ENCODE peak calls at places on chromosomes 4 and X, in eight cellular contexts. One of them, this sample, is unnamed.

GRCh38 chr4:5912614-5913019 is 19.7 kb upstream of the CRMP1 start:
- DNase-seq in lower leg skin: peak; percentile 31
- DNase-seq in GM12891: no peak
- DNase-seq in sigmoid colon: no peak
- DNase-seq in right lobe of liver: no peak
- DNase-seq in A549: no peak
- DNase-seq in GM12892: no peak
- DNase-seq in erythroblast: no peak
- DNase-seq in this sample: no peak

GRCh38 chr4:53717064-53717549 is 125.8 kb upstream of the LNX1 start:
- DNase-seq in GM12892: no peak
- DNase-seq in erythroblast: no peak
- DNase-seq in right lobe of liver: no peak
- DNase-seq in GM12891: no peak
- DNase-seq in lower leg skin: no peak
- DNase-seq in A549: no peak
- DNase-seq in sigmoid colon: no peak
- DNase-seq in this sample: no peak

GRCh38 chrX:55710701-55711100 is 6.8 kb upstream of the RRAGB start:
- DNase-seq in GM12891: no peak
- DNase-seq in right lobe of liver: no peak
- DNase-seq in lower leg skin: no peak
- DNase-seq in erythroblast: no peak
- DNase-seq in GM12892: no peak
- DNase-seq in A549: no peak
- DNase-seq in sigmoid colon: no peak
- DNase-seq in this sample: no peak

GRCh38 chrX:47481160-47481559 is 1.9 kb downstream of the ZNF41 start:
- DNase-seq in A549: no peak
- DNase-seq in erythroblast: no peak
- DNase-seq in GM12892: no peak
- DNase-seq in sigmoid colon: peak; percentile 35
- DNase-seq in right lobe of liver: no peak
- DNase-seq in lower leg skin: no peak
- DNase-seq in GM12891: no peak
- DNase-seq in this sample: no peak

GRCh38 chrX:42119076-42119475 is 195.7 kb upstream of the CASK start:
- DNase-seq in GM12892: no peak
- DNase-seq in sigmoid colon: no peak
- DNase-seq in lower leg skin: no peak
- DNase-seq in erythroblast: no peak
- DNase-seq in right lobe of liver: no peak
- DNase-seq in GM12891: no peak
- DNase-seq in A549: peak; percentile 25
- DNase-seq in this sample: no peak

GRCh38 chr4:139515531-139515958 is 40.5 kb downstream of the SETD7 start:
- DNase-seq in lower leg skin: no peak
- DNase-seq in GM12892: no peak
- DNase-seq in A549: no peak
- DNase-seq in erythroblast: no peak
- DNase-seq in GM12891: no peak
- DNase-seq in right lobe of liver: no peak
- DNase-seq in sigmoid colon: no peak
- DNase-seq in this sample: no peak

GRCh38 chr4:121199742-121200561 is 35.8 kb upstream of the TNIP3 start:
- DNase-seq in GM12892: no peak
- DNase-seq in sigmoid colon: no peak
- DNase-seq in GM12891: no peak
- DNase-seq in erythroblast: no peak
- DNase-seq in lower leg skin: no peak
- DNase-seq in right lobe of liver: no peak
- DNase-seq in A549: no peak
- DNase-seq in this sample: no peak

GRCh38 chr4:52111995-52112394 is 60.9 kb downstream of the SPATA18 start:
- DNase-seq in A549: no peak
- DNase-seq in sigmoid colon: no peak
- DNase-seq in lower leg skin: no peak
- DNase-seq in right lobe of liver: no peak
- DNase-seq in erythroblast: no peak
- DNase-seq in GM12891: no peak
- DNase-seq in GM12892: no peak
- DNase-seq in this sample: no peak

GRCh38 chr4:113411496-113411938 is 350.0 kb downstream of the CAMK2D start:
- DNase-seq in GM12892: no peak
- DNase-seq in right lobe of liver: peak; percentile 49
- DNase-seq in lower leg skin: no peak
- DNase-seq in erythroblast: no peak
- DNase-seq in GM12891: no peak
- DNase-seq in sigmoid colon: no peak
- DNase-seq in A549: no peak
- DNase-seq in this sample: no peak

GRCh38 chr4:28225005-28225404 is 1364.4 kb downstream of the STIM2 start:
- DNase-seq in GM12891: no peak
- DNase-seq in right lobe of liver: peak; percentile 51
- DNase-seq in GM12892: no peak
- DNase-seq in A549: peak; percentile 3
- DNase-seq in lower leg skin: no peak
- DNase-seq in sigmoid colon: no peak
- DNase-seq in erythroblast: no peak
- DNase-seq in this sample: no peak

GRCh38 chr4:143721317-143721716 is 20.8 kb upstream of the FREM3 start:
- DNase-seq in erythroblast: no peak
- DNase-seq in right lobe of liver: no peak
- DNase-seq in lower leg skin: no peak
- DNase-seq in GM12891: no peak
- DNase-seq in GM12892: no peak
- DNase-seq in A549: no peak
- DNase-seq in sigmoid colon: no peak
- DNase-seq in this sample: no peak

GRCh38 chrX:7242613-7243012 is 94.7 kb upstream of the PUDP start:
- DNase-seq in A549: no peak
- DNase-seq in erythroblast: no peak
- DNase-seq in right lobe of liver: no peak
- DNase-seq in sigmoid colon: no peak
- DNase-seq in lower leg skin: no peak
- DNase-seq in GM12892: no peak
- DNase-seq in GM12891: peak; percentile 15
- DNase-seq in this sample: no peak

GRCh38 chr4:101205878-101206277 is 141.4 kb downstream of the PPP3CA start:
- DNase-seq in right lobe of liver: no peak
- DNase-seq in sigmoid colon: no peak
- DNase-seq in GM12892: no peak
- DNase-seq in erythroblast: peak; percentile 15
- DNase-seq in lower leg skin: no peak
- DNase-seq in GM12891: no peak
- DNase-seq in A549: no peak
- DNase-seq in this sample: no peak

DNA sequence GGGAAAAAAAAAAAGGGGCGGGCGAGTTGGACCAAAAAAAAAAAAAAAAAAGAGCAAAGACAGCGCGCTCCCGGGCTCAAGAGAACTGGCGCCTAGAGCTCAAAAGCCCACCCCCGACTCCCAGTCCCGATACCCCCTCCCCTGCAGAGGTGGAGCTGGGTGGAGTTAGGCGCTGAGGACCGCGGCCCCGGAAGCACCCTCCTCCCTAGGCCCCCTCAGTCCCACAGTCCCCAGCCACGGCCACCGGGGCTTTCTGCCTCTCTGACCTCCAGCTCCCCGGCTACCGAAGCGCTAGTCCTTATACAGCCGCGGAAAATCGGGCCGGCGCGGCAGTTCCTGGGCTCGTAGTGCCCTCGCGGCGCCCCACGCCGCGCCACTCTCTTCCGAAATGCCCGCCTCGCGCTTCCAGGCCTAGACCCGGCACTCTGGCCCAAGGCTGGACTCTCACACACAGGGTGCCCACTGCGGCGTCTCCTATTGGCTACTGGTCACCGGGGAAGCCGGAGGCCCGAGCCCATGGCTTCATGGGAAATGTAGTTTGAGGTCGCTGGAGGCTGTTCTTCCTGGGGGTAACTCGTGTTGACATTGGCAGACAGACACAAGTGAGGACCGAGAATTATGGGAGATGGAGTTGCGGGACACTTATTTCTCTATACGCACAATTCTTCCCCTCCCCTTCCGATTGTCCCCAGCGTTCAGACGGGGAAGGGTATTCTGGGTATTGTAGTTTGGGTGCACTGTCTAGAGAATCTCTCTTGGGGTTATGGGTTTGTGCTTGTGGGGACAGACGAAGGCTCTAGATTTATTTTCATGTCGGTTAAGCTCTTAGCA is at the start of gene ENOX2:
- DNase-seq in GM12892: peak; percentile 67
- DNase-seq in lower leg skin: peak; percentile 97
- DNase-seq in GM12891: peak; percentile 67
- DNase-seq in sigmoid colon: peak; percentile 97
- DNase-seq in right lobe of liver: peak; percentile 95
- DNase-seq in A549: peak; percentile 90
- DNase-seq in erythroblast: peak; percentile 91
- DNase-seq in this sample: peak; percentile 88
- TF ChIP-seq POLR2A in GM12892: peak; percentile 39
- TF ChIP-seq POLR2A in lower leg skin: no peak
- TF ChIP-seq POLR2A in GM12891: no peak
- TF ChIP-seq POLR2A in sigmoid colon: peak; percentile 71
- TF ChIP-seq POLR2A in right lobe of liver: peak; percentile 93
- TF ChIP-seq POLR2A in A549: peak; percentile 68
- TF ChIP-seq POLR2A in erythroblast: peak; percentile 80
- TF ChIP-seq POLR2A in this sample: peak; percentile 64

GRCh38 chr4:98928505-98929340 is at the start of gene EIF4E:
- DNase-seq in A549: peak; percentile 83
- DNase-seq in lower leg skin: peak; percentile 99
- DNase-seq in right lobe of liver: peak; percentile 98
- DNase-seq in erythroblast: peak; percentile 99
- DNase-seq in GM12892: peak; percentile 77
- DNase-seq in GM12891: peak; percentile 71
- DNase-seq in sigmoid colon: peak; percentile 99
- DNase-seq in this sample: peak; percentile 98
- TF ChIP-seq POLR2A in A549: no peak
- TF ChIP-seq POLR2A in lower leg skin: no peak
- TF ChIP-seq POLR2A in right lobe of liver: no peak
- TF ChIP-seq POLR2A in erythroblast: peak; percentile 56
- TF ChIP-seq POLR2A in GM12892: peak; percentile 78
- TF ChIP-seq POLR2A in GM12891: peak; percentile 71
- TF ChIP-seq POLR2A in sigmoid colon: no peak
- TF ChIP-seq POLR2A in this sample: peak; percentile 65

GRCh38 chr4:183636923-183637322 is 22.1 kb downstream of the RWDD4 start:
- DNase-seq in sigmoid colon: no peak
- DNase-seq in right lobe of liver: no peak
- DNase-seq in erythroblast: no peak
- DNase-seq in lower leg skin: no peak
- DNase-seq in GM12891: no peak
- DNase-seq in A549: no peak
- DNase-seq in GM12892: no peak
- DNase-seq in this sample: no peak
- TF ChIP-seq POLR2A in sigmoid colon: no peak
- TF ChIP-seq POLR2A in right lobe of liver: no peak
- TF ChIP-seq POLR2A in erythroblast: no peak
- TF ChIP-seq POLR2A in lower leg skin: no peak
- TF ChIP-seq POLR2A in GM12891: no peak
- TF ChIP-seq POLR2A in A549: no peak
- TF ChIP-seq POLR2A in GM12892: no peak
- TF ChIP-seq POLR2A in this sample: no peak

GRCh38 chr4:128288689-128289106 is 1.1 kb upstream of the PGRMC2 start:
- DNase-seq in A549: no peak
- DNase-seq in lower leg skin: no peak
- DNase-seq in erythroblast: peak; percentile 84
- DNase-seq in sigmoid colon: no peak
- DNase-seq in GM12891: no peak
- DNase-seq in GM12892: no peak
- DNase-seq in right lobe of liver: no peak
- DNase-seq in this sample: no peak

GRCh38 chr4:128289523-128290158 is 2.0 kb upstream of the PGRMC2 start:
- DNase-seq in right lobe of liver: no peak
- DNase-seq in erythroblast: peak; percentile 78
- DNase-seq in lower leg skin: no peak
- DNase-seq in A549: no peak
- DNase-seq in GM12891: no peak
- DNase-seq in sigmoid colon: no peak
- DNase-seq in GM12892: no peak
- DNase-seq in this sample: no peak

GRCh38 chr4:128286474-128287158 is 997 bp downstream of the PGRMC2 start:
- DNase-seq in GM12892: peak; percentile 34
- DNase-seq in lower leg skin: no peak
- DNase-seq in erythroblast: peak; percentile 75
- DNase-seq in right lobe of liver: no peak
- DNase-seq in GM12891: no peak
- DNase-seq in sigmoid colon: no peak
- DNase-seq in A549: peak; percentile 49
- DNase-seq in this sample: no peak

GRCh38 chr4:128287159-128287870 is at the start of gene PGRMC2:
- DNase-seq in sigmoid colon: peak; percentile 70
- DNase-seq in right lobe of liver: peak; percentile 55
- DNase-seq in lower leg skin: no peak
- DNase-seq in GM12891: no peak
- DNase-seq in GM12892: peak; percentile 84
- DNase-seq in erythroblast: no peak
- DNase-seq in A549: peak; percentile 8
- DNase-seq in this sample: no peak

GRCh38 chr4:128287871-128288688 is 467 bp upstream of the PGRMC2 start:
- DNase-seq in right lobe of liver: peak; percentile 99
- DNase-seq in A549: peak; percentile 83
- DNase-seq in sigmoid colon: peak; percentile 100
- DNase-seq in erythroblast: peak; percentile 100
- DNase-seq in GM12892: peak; percentile 69
- DNase-seq in GM12891: peak; percentile 88
- DNase-seq in lower leg skin: peak; percentile 100
- DNase-seq in this sample: peak; percentile 100
- TF ChIP-seq POLR2A in right lobe of liver: peak; percentile 84
- TF ChIP-seq POLR2A in A549: peak; percentile 75
- TF ChIP-seq POLR2A in sigmoid colon: peak; percentile 47
- TF ChIP-seq POLR2A in erythroblast: peak; percentile 99
- TF ChIP-seq POLR2A in GM12892: peak; percentile 81
- TF ChIP-seq POLR2A in GM12891: peak; percentile 64
- TF ChIP-seq POLR2A in lower leg skin: no peak
- TF ChIP-seq POLR2A in this sample: peak; percentile 66

GRCh38 chr4:74934016-74934821 is 1.3 kb downstream of the PARM1 start:
- DNase-seq in right lobe of liver: no peak
- DNase-seq in GM12891: no peak
- DNase-seq in lower leg skin: no peak
- DNase-seq in sigmoid colon: no peak
- DNase-seq in GM12892: peak; percentile 29
- DNase-seq in erythroblast: no peak
- DNase-seq in A549: no peak
- DNase-seq in this sample: peak; percentile 16
- TF ChIP-seq POLR2A in right lobe of liver: no peak
- TF ChIP-seq POLR2A in GM12891: no peak
- TF ChIP-seq POLR2A in lower leg skin: no peak
- TF ChIP-seq POLR2A in sigmoid colon: no peak
- TF ChIP-seq POLR2A in GM12892: no peak
- TF ChIP-seq POLR2A in erythroblast: no peak
- TF ChIP-seq POLR2A in A549: no peak
- TF ChIP-seq POLR2A in this sample: no peak

GRCh38 chrX:74980802-74981201 is 55.5 kb upstream of the NEXMIF start:
- DNase-seq in right lobe of liver: no peak
- DNase-seq in erythroblast: no peak
- DNase-seq in GM12891: no peak
- DNase-seq in lower leg skin: no peak
- DNase-seq in GM12892: no peak
- DNase-seq in A549: no peak
- DNase-seq in sigmoid colon: no peak
- DNase-seq in this sample: no peak
- TF ChIP-seq POLR2A in right lobe of liver: no peak
- TF ChIP-seq POLR2A in erythroblast: no peak
- TF ChIP-seq POLR2A in GM12891: no peak
- TF ChIP-seq POLR2A in lower leg skin: no peak
- TF ChIP-seq POLR2A in GM12892: no peak
- TF ChIP-seq POLR2A in A549: no peak
- TF ChIP-seq POLR2A in sigmoid colon: no peak
- TF ChIP-seq POLR2A in this sample: no peak